ENCODE peak calls at places on chromosomes 2 and 18, in six cellular contexts. One of them, this sample, is unnamed.

GRCh38 chr2:33650171-33650570 is 51.1 kb upstream of the FAM98A start:
- DNase-seq in B cell: no peak
- DNase-seq in chondrocyte: no peak
- DNase-seq in endothelial cell of umbilical vein: no peak
- DNase-seq in mesothelial cell of epicardium: no peak
- DNase-seq in CD4-positive, alpha-beta T cell: no peak
- DNase-seq in this sample: no peak

GRCh38 chr2:71742953-71743601 is 289.7 kb downstream of the DYSF start:
- DNase-seq in chondrocyte: no peak
- DNase-seq in B cell: no peak
- DNase-seq in mesothelial cell of epicardium: no peak
- DNase-seq in endothelial cell of umbilical vein: peak
- DNase-seq in CD4-positive, alpha-beta T cell: no peak
- DNase-seq in this sample: no peak

GRCh38 chr18:10571537-10571936 is 45.7 kb downstream of the NAPG start:
- DNase-seq in CD4-positive, alpha-beta T cell: no peak
- DNase-seq in B cell: no peak
- DNase-seq in mesothelial cell of epicardium: no peak
- DNase-seq in endothelial cell of umbilical vein: no peak
- DNase-seq in chondrocyte: no peak
- DNase-seq in this sample: no peak

GRCh38 chr2:15560404-15560987 is 638 bp downstream of the NBAS start:
- DNase-seq in CD4-positive, alpha-beta T cell: no peak
- DNase-seq in chondrocyte: no peak
- DNase-seq in endothelial cell of umbilical vein: peak
- DNase-seq in mesothelial cell of epicardium: no peak
- DNase-seq in B cell: peak
- DNase-seq in this sample: no peak

GRCh38 chr2:12430036-12430795 is 286.5 kb upstream of the TRIB2 start:
- DNase-seq in chondrocyte: no peak
- DNase-seq in CD4-positive, alpha-beta T cell: no peak
- DNase-seq in B cell: no peak
- DNase-seq in endothelial cell of umbilical vein: no peak
- DNase-seq in mesothelial cell of epicardium: no peak
- DNase-seq in this sample: no peak

GRCh38 chr2:132390076-132390475 is 26.5 kb upstream of the GPR39 start:
- DNase-seq in endothelial cell of umbilical vein: no peak
- DNase-seq in CD4-positive, alpha-beta T cell: no peak
- DNase-seq in chondrocyte: no peak
- DNase-seq in B cell: no peak
- DNase-seq in mesothelial cell of epicardium: no peak
- DNase-seq in this sample: no peak

GRCh38 chr18:42178381-42179080 is 223.5 kb downstream of the PIK3C3 start:
- DNase-seq in endothelial cell of umbilical vein: no peak
- DNase-seq in B cell: no peak
- DNase-seq in CD4-positive, alpha-beta T cell: no peak
- DNase-seq in chondrocyte: no peak
- DNase-seq in mesothelial cell of epicardium: no peak
- DNase-seq in this sample: no peak

GRCh38 chr2:230873670-230874401 is 9.1 kb downstream of the ITM2C start:
- DNase-seq in endothelial cell of umbilical vein: no peak
- DNase-seq in B cell: peak
- DNase-seq in CD4-positive, alpha-beta T cell: no peak
- DNase-seq in mesothelial cell of epicardium: peak
- DNase-seq in chondrocyte: peak
- DNase-seq in this sample: no peak

GRCh38 chr2:57516740-57517340 is 529.8 kb upstream of the VRK2 start:
- DNase-seq in B cell: peak
- DNase-seq in chondrocyte: no peak
- DNase-seq in mesothelial cell of epicardium: no peak
- DNase-seq in endothelial cell of umbilical vein: peak
- DNase-seq in CD4-positive, alpha-beta T cell: no peak
- DNase-seq in this sample: no peak

GRCh38 chr2:177165103-177165583 is 47.5 kb upstream of the HNRNPA3 start:
- DNase-seq in mesothelial cell of epicardium: no peak
- DNase-seq in CD4-positive, alpha-beta T cell: no peak
- DNase-seq in B cell: no peak
- DNase-seq in endothelial cell of umbilical vein: peak
- DNase-seq in chondrocyte: no peak
- DNase-seq in this sample: no peak

GRCh38 chr18:58387716-58388115 is 241.2 kb downstream of the ALPK2 start:
- DNase-seq in mesothelial cell of epicardium: no peak
- DNase-seq in CD4-positive, alpha-beta T cell: no peak
- DNase-seq in endothelial cell of umbilical vein: no peak
- DNase-seq in chondrocyte: no peak
- DNase-seq in B cell: no peak
- DNase-seq in this sample: no peak

GRCh38 chr2:101406867-101407266 is 19.6 kb upstream of the CREG2 start:
- DNase-seq in mesothelial cell of epicardium: no peak
- DNase-seq in B cell: no peak
- DNase-seq in endothelial cell of umbilical vein: no peak
- DNase-seq in chondrocyte: no peak
- DNase-seq in CD4-positive, alpha-beta T cell: no peak
- DNase-seq in this sample: peak

GRCh38 chr2:189304360-189304759 is 124.8 kb upstream of the COL5A2 start:
- DNase-seq in CD4-positive, alpha-beta T cell: peak
- DNase-seq in mesothelial cell of epicardium: no peak
- DNase-seq in chondrocyte: no peak
- DNase-seq in B cell: no peak
- DNase-seq in endothelial cell of umbilical vein: no peak
- DNase-seq in this sample: no peak

GRCh38 chr2:163185160-163185559 is 346.6 kb upstream of the KCNH7 start:
- DNase-seq in CD4-positive, alpha-beta T cell: no peak
- DNase-seq in endothelial cell of umbilical vein: no peak
- DNase-seq in mesothelial cell of epicardium: no peak
- DNase-seq in chondrocyte: no peak
- DNase-seq in B cell: no peak
- DNase-seq in this sample: no peak

GRCh38 chr2:224259831-224260230 is 142.1 kb downstream of the FAM124B start:
- DNase-seq in endothelial cell of umbilical vein: no peak
- DNase-seq in mesothelial cell of epicardium: no peak
- DNase-seq in chondrocyte: no peak
- DNase-seq in B cell: no peak
- DNase-seq in CD4-positive, alpha-beta T cell: no peak
- DNase-seq in this sample: no peak

GRCh38 chr2:72936669-72937355 is 19.5 kb downstream of the EMX1 start:
- DNase-seq in mesothelial cell of epicardium: no peak
- DNase-seq in endothelial cell of umbilical vein: no peak
- DNase-seq in chondrocyte: peak
- DNase-seq in B cell: no peak
- DNase-seq in CD4-positive, alpha-beta T cell: no peak
- DNase-seq in this sample: no peak

GRCh38 chr2:72940786-72941185 is 23.5 kb downstream of the EMX1 start:
- DNase-seq in endothelial cell of umbilical vein: no peak
- DNase-seq in B cell: no peak
- DNase-seq in CD4-positive, alpha-beta T cell: no peak
- DNase-seq in mesothelial cell of epicardium: no peak
- DNase-seq in chondrocyte: no peak
- DNase-seq in this sample: no peak

GRCh38 chr2:72937356-72937669 is 20.0 kb downstream of the EMX1 start:
- DNase-seq in endothelial cell of umbilical vein: no peak
- DNase-seq in chondrocyte: peak
- DNase-seq in B cell: no peak
- DNase-seq in mesothelial cell of epicardium: no peak
- DNase-seq in CD4-positive, alpha-beta T cell: no peak
- DNase-seq in this sample: no peak

GRCh38 chr2:72940361-72940760 is 23.0 kb downstream of the EMX1 start:
- DNase-seq in B cell: no peak
- DNase-seq in chondrocyte: no peak
- DNase-seq in endothelial cell of umbilical vein: no peak
- DNase-seq in mesothelial cell of epicardium: no peak
- DNase-seq in CD4-positive, alpha-beta T cell: no peak
- DNase-seq in this sample: no peak

GRCh38 chr2:72938455-72938854 is 21.1 kb downstream of the EMX1 start:
- DNase-seq in B cell: no peak
- DNase-seq in CD4-positive, alpha-beta T cell: no peak
- DNase-seq in endothelial cell of umbilical vein: no peak
- DNase-seq in chondrocyte: no peak
- DNase-seq in mesothelial cell of epicardium: no peak
- DNase-seq in this sample: no peak
- TF ChIP-seq CTCF in B cell: no peak
- TF ChIP-seq CTCF in CD4-positive, alpha-beta T cell: no peak
- TF ChIP-seq CTCF in endothelial cell of umbilical vein: no peak
- TF ChIP-seq CTCF in chondrocyte: no peak
- TF ChIP-seq CTCF in mesothelial cell of epicardium: no peak
- TF ChIP-seq CTCF in this sample: no peak

GRCh38 chr2:20632446-20632990 is 18.4 kb downstream of the HS1BP3 start:
- DNase-seq in chondrocyte: peak
- DNase-seq in B cell: no peak
- DNase-seq in endothelial cell of umbilical vein: no peak
- DNase-seq in mesothelial cell of epicardium: no peak
- DNase-seq in CD4-positive, alpha-beta T cell: no peak
- DNase-seq in this sample: no peak

GRCh38 chr2:20633001-20633400 is 17.9 kb downstream of the HS1BP3 start:
- DNase-seq in CD4-positive, alpha-beta T cell: no peak
- DNase-seq in endothelial cell of umbilical vein: no peak
- DNase-seq in B cell: no peak
- DNase-seq in mesothelial cell of epicardium: no peak
- DNase-seq in chondrocyte: peak
- DNase-seq in this sample: no peak

GRCh38 chr2:20635096-20635475 is 15.8 kb downstream of the HS1BP3 start:
- DNase-seq in endothelial cell of umbilical vein: peak
- DNase-seq in CD4-positive, alpha-beta T cell: no peak
- DNase-seq in chondrocyte: peak
- DNase-seq in mesothelial cell of epicardium: no peak
- DNase-seq in B cell: no peak
- DNase-seq in this sample: no peak

GRCh38 chr2:20634430-20635095 is 16.3 kb downstream of the HS1BP3 start:
- DNase-seq in CD4-positive, alpha-beta T cell: no peak
- DNase-seq in mesothelial cell of epicardium: no peak
- DNase-seq in endothelial cell of umbilical vein: no peak
- DNase-seq in chondrocyte: peak
- DNase-seq in B cell: no peak
- DNase-seq in this sample: no peak

DNA sequence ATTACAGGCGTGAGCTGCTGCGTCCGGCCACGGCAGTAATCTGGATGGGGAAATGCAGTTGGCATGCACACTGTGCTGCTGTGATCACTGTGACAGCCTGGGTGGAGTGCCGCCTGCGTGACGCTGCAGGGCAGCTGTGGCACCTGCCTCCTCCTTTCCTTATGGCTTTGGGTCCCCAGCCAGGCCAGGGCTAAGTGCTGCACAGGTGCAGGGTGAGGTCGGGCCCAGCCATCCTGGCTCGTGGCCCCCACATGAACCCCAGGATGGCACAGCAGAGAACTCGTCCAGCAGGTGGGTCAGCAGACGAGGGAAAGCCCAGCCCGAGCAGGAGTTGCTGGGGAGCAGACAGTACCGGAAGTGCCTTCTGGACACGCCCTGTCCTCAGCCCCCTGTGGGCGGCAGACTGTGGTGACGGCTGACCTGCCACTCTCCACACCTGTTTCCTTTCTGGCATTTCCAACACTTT is 17.1 kb downstream of the HS1BP3 start:
- DNase-seq in CD4-positive, alpha-beta T cell: no peak
- DNase-seq in endothelial cell of umbilical vein: peak
- DNase-seq in mesothelial cell of epicardium: no peak
- DNase-seq in chondrocyte: peak
- DNase-seq in B cell: no peak
- DNase-seq in this sample: no peak
- TF ChIP-seq CTCF in CD4-positive, alpha-beta T cell: no peak
- TF ChIP-seq CTCF in endothelial cell of umbilical vein: no peak
- TF ChIP-seq CTCF in mesothelial cell of epicardium: no peak
- TF ChIP-seq CTCF in chondrocyte: no peak
- TF ChIP-seq CTCF in B cell: no peak
- TF ChIP-seq CTCF in this sample: no peak

DNA sequence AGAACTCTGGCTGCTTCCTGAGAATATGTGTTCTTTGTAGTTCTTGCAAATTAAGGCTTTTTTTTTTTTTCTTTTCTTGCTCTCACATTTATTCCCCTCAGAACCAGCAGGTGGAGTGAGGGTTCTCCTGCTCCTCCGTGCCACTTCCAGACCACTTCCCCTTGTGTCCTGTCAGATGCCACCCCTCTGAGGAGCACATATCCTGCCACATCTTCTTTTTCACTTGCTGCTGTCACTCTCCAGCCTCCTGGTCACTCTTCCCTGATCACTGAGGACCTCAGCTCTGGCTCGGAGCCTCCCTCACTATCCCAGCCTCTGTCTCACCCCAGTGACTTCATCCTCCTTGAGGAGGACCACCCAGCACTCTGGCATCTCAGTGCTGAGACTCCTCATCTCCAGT is 100.5 kb downstream of the TACR1 start:
- DNase-seq in CD4-positive, alpha-beta T cell: no peak
- DNase-seq in mesothelial cell of epicardium: no peak
- DNase-seq in B cell: no peak
- DNase-seq in endothelial cell of umbilical vein: peak
- DNase-seq in chondrocyte: no peak
- DNase-seq in this sample: no peak
- TF ChIP-seq CTCF in CD4-positive, alpha-beta T cell: no peak
- TF ChIP-seq CTCF in mesothelial cell of epicardium: peak
- TF ChIP-seq CTCF in B cell: no peak
- TF ChIP-seq CTCF in endothelial cell of umbilical vein: peak
- TF ChIP-seq CTCF in chondrocyte: peak
- TF ChIP-seq CTCF in this sample: peak

GRCh38 chr18:25669741-25670140 is 317.8 kb upstream of the ZNF521 start:
- DNase-seq in CD4-positive, alpha-beta T cell: no peak
- DNase-seq in mesothelial cell of epicardium: no peak
- DNase-seq in chondrocyte: no peak
- DNase-seq in endothelial cell of umbilical vein: peak
- DNase-seq in B cell: no peak
- DNase-seq in this sample: no peak
- TF ChIP-seq CTCF in CD4-positive, alpha-beta T cell: no peak
- TF ChIP-seq CTCF in mesothelial cell of epicardium: no peak
- TF ChIP-seq CTCF in chondrocyte: peak
- TF ChIP-seq CTCF in endothelial cell of umbilical vein: no peak
- TF ChIP-seq CTCF in B cell: no peak
- TF ChIP-seq CTCF in this sample: no peak

This sample was measured in CD14-positive monocyte.